ENCODE peak calls at places on chromosomes 3 and 15, in ten cellular contexts. V is esophagus muscularis mucosa, S is stomach, E is suprapubic skin, U is spleen, R is HCT116, Y is breast epithelium, Q is K562, F is transverse colon, I is endothelial cell of umbilical vein. G is an unnamed sample.

GRCh38 chr3:69385033-69385722 is 710 bp downstream of the FRMD4B start:
- DNase-seq in F (no peak), U (no peak), E (no peak), R (no peak), Q (no peak), Y (no peak), V (no peak), S (no peak), I (no peak), G (no peak)

GRCh38 chr3:58835075-58835474 is 168.5 kb upstream of the FAM3D start:
- DNase-seq in I (no peak), S (no peak), V (no peak), F (no peak), R (no peak), E (no peak), Q (no peak), Y (no peak), U (no peak), G (no peak)

GRCh38 chr3:44988073-44988472 is 12.0 kb downstream of the EXOSC7 start:
- DNase-seq in Y (no peak), R (no peak), Q (no peak), V (no peak), U (no peak), S (no peak), I (no peak), E (no peak), F (no peak), G (no peak)

GRCh38 chr3:192869131-192870027 is 48.3 kb downstream of the MB21D2 start:
- DNase-seq in U (no peak), V (no peak), E (no peak), Q (no peak), R (no peak), Y (no peak), S (no peak), I (peak; percentile 41), F (no peak), G (no peak)

GRCh38 chr15:72117448-72117697 is 577 bp downstream of the MYO9A start:
- DNase-seq in F (peak; percentile 82), E (peak; percentile 91), Y (peak; percentile 77), Q (peak; percentile 63), U (no peak), I (no peak), V (peak; percentile 93), R (peak; percentile 40), S (peak; percentile 79), G (peak; percentile 47)

GRCh38 chr15:40436116-40436891 is 4.4 kb upstream of the BAHD1 start:
- DNase-seq in Q (peak; percentile 87), S (no peak), R (no peak), V (no peak), U (no peak), Y (no peak), F (peak; percentile 49), I (no peak), E (no peak), G (no peak)

GRCh38 chr3:33211444-33211843 is 7.2 kb downstream of the SUSD5 start:
- DNase-seq in S (no peak), F (no peak), U (no peak), V (no peak), R (peak; percentile 31), Y (peak; percentile 56), I (peak; percentile 96), E (no peak), Q (no peak), G (no peak)

GRCh38 chr15:48537277-48538113 is 108.0 kb downstream of the FBN1 start:
- DNase-seq in I (no peak), E (no peak), R (no peak), V (no peak), U (no peak), Q (no peak), S (no peak), Y (no peak), F (no peak), G (no peak)

GRCh38 chr15:63599401-63600000 is 2.3 kb downstream of the FBXL22 start:
- DNase-seq in S (peak; percentile 88), I (peak; percentile 58), E (peak; percentile 79), Y (peak; percentile 81), U (peak; percentile 90), Q (no peak), F (peak; percentile 82), R (no peak), V (peak; percentile 91), G (no peak)

GRCh38 chr3:15611018-15611417 is 9.5 kb downstream of the BTD start:
- DNase-seq in U (no peak), Y (no peak), Q (no peak), F (no peak), S (peak; percentile 53), R (no peak), V (no peak), E (no peak), I (no peak), G (no peak)

GRCh38 chr3:15614958-15615357 is 13.4 kb downstream of the BTD start:
- DNase-seq in U (no peak), E (no peak), R (no peak), Y (no peak), F (no peak), I (no peak), V (no peak), Q (no peak), S (no peak), G (no peak)

GRCh38 chr3:15610083-15610482 is 8.5 kb downstream of the BTD start:
- DNase-seq in F (no peak), U (no peak), R (peak; percentile 21), Y (no peak), E (no peak), I (no peak), S (peak; percentile 53), V (no peak), Q (no peak), G (no peak)

GRCh38 chr3:15616053-15616452 is 14.5 kb downstream of the BTD start:
- DNase-seq in I (no peak), F (no peak), S (no peak), E (no peak), Q (no peak), U (no peak), Y (no peak), R (no peak), V (no peak), G (no peak)

DNA sequence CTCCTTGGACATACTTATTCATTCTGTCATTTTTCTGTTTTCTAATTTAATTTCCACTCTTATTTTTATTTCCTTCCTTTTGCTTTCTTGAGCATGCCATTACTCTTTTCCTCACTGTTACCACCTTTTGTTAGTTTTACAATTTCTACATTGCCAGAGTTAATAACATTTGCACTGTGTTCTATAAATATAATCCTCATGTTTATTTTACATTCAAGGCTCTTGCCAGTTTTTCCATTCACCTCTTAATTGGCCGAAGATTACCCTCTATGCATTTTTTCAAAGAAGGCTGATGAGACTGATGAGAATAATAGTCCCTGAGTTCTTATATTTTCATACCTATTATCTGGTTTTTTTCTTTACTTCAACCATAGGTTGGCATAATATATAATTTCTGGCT is 10.5 kb downstream of the BTD start:
- DNase-seq in F (no peak), I (peak; percentile 30), Y (no peak), Q (no peak), E (no peak), V (no peak), U (no peak), R (no peak), S (no peak), G (no peak)
- TF ChIP-seq POLR2AphosphoS5 in F (no peak), I (no peak), Y (no peak), Q (no peak), E (no peak), V (no peak), U (no peak), R (no peak), S (no peak), G (no peak)

DNA sequence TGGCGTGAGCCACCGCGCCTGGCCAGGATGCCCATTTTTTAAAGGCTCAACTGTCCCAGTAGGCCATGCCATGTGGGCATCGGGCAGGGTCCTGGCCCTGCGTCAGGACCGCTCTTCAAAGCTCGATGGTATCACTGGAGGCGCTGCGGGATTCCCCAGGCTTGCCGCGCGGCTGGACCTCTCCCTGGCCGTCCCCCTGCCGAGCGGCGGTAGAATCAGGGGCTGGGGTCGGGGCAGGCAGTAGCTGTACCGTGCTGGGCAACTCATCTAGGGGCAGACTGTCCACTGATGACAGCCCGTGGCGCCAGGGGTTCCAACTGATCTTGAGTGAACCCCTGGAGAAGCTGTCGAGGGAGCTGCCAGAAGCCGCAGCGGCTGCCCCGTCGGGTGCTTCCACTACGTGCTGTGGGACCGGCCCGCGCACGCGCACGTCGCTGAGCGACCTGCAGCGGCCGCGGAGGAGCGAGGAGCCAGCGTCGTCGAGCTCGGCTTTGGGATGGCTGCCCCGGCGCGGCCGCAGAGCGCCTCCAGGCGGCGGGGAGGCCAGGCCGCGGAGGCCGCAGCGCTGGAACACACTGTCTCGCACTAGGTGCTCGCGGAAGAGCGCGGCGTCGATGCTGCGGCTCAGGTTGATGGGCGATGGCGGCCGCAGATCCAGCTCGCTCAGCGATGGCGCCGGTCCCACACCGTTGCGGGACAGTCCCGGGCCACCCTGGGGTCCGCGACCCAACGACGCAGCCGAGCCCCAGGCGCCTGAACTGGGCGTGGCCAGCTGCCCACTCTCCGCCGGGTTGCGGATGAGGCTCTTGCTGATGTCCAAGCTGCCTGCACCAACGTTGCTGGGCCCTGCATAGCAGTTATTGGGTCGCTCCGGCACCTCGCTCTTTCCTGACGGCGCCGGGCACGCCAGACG is 5.8 kb downstream of the PRRT3 start:
- DNase-seq in S (peak; percentile 92), Y (peak; percentile 87), F (peak; percentile 91), Q (no peak), E (peak; percentile 92), R (peak; percentile 80), V (peak; percentile 93), I (peak; percentile 94), U (peak; percentile 96), G (no peak)
- TF ChIP-seq POLR2A in S (no peak), Y (no peak), F (peak; percentile 64), Q (no peak), E (no peak), R (peak; percentile 92), V (no peak), I (peak; percentile 82), U (no peak), G (no peak)

DNA sequence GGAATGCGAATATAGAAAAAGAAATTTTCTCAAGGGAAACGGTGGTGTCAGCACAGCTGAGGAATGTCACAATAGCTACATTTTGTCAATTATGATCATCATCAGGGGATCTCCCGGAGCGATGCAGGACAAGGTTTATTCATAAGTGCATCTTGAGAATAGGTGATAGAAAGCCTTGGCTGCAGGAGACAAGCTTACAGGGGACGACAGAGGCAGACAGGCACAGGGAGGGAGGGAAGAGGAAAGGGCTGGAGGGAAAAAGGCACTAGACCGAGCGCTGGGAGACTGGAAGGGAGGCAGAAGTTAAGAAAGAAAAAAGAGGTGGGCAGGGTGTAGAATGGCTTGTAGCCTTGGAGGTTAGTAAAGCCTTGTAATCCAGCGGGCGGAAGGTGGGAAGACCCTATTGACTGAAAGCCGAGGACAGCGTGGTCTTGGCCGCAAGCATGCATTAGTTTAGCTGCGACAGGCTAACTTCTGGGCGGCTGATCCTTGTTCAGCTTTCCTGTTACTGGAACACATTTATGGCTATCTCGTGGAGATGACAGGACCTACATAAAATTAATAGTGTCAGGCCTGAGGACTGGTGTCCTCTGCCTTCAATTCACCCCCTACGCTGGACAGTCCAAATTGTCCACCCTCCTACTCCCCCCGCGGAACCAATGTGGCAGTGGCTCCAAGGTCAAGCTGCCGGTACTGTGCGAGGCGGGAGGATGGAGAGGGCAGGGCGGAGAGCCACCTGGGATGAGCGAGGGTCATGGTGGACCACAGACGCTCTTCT is 1.5 kb upstream of the NECTIN3 start:
- DNase-seq in F (peak; percentile 22), Q (no peak), E (no peak), U (peak; percentile 79), I (no peak), S (no peak), Y (no peak), V (no peak), R (no peak), G (no peak)
- TF ChIP-seq POLR2AphosphoS5 in F (no peak), Q (no peak), E (no peak), U (no peak), I (no peak), S (no peak), Y (no peak), V (no peak), R (no peak), G (no peak)

GRCh38 chr15:44426975-44427755 is at the start of gene CTDSPL2:
- DNase-seq in I (peak; percentile 100), Y (peak; percentile 96), F (peak; percentile 98), R (peak; percentile 97), U (peak; percentile 99), Q (peak; percentile 91), V (peak; percentile 99), E (peak; percentile 98), S (peak; percentile 98), G (peak; percentile 80)
- TF ChIP-seq POLR2A in I (peak; percentile 73), Y (peak; percentile 61), F (peak; percentile 73), R (peak; percentile 50), U (no peak), Q (peak; percentile 94), V (no peak), E (no peak), S (no peak), G (peak; percentile 87)